ENCODE peak calls at places on chromosomes 5 and 9, in six cellular contexts. B, G, M, J, T and I are unnamed samples.

GRCh38 chr9:127878001-127878651 is 651 bp upstream of the AK1 start:
- DNase-seq in B (no peak), G (no peak), M (no peak), J (no peak), T (no peak), I (no peak)

GRCh38 chr9:91411096-91411771 is 12.4 kb downstream of the NFIL3 start:
- DNase-seq in B (no peak), G (no peak), M (no peak), J (no peak), T (no peak), I (no peak)

GRCh38 chr5:518721-519120 is 5.5 kb downstream of the SLC9A3 start:
- DNase-seq in B (no peak), G (no peak), M (no peak), J (no peak), T (no peak), I (no peak)

GRCh38 chr5:88827997-88828396 is 55.0 kb downstream of the MEF2C start:
- DNase-seq in B (no peak), G (no peak), M (no peak), J (no peak), T (no peak), I (no peak)

GRCh38 chr5:160262665-160263064 is 33.4 kb downstream of the FABP6 start:
- DNase-seq in B (no peak), G (no peak), M (no peak), J (no peak), T (no peak), I (no peak)

GRCh38 chr9:124348831-124349230 is 66.4 kb downstream of the PSMB7 start:
- DNase-seq in B (no peak), G (no peak), M (no peak), J (no peak), T (no peak), I (no peak)

GRCh38 chr9:93155716-93156474 is 21.8 kb upstream of the NINJ1 start:
- DNase-seq in B (no peak), G (no peak), M (no peak), J (no peak), T (no peak), I (no peak)

GRCh38 chr5:170737591-170737990 is 45.9 kb upstream of the GABRP start:
- DNase-seq in B (no peak), G (no peak), M (peak; percentile 23), J (no peak), T (no peak), I (no peak)

GRCh38 chr9:137464291-137464999 is 5.3 kb upstream of the NSMF start:
- DNase-seq in B (no peak), G (no peak), M (peak; percentile 48), J (no peak), T (no peak), I (peak; percentile 30)

GRCh38 chr5:7261049-7261448 is 134.9 kb upstream of the ADCY2 start:
- DNase-seq in B (no peak), G (no peak), M (peak; percentile 82), J (no peak), T (peak; percentile 53), I (no peak)

GRCh38 chr9:117772960-117773359 is 68.8 kb downstream of the TLR4 start:
- DNase-seq in B (no peak), G (no peak), M (peak; percentile 95), J (no peak), T (no peak), I (no peak)

GRCh38 chr9:73149371-73150067 is 2.1 kb upstream of the ANXA1 start:
- DNase-seq in B (no peak), G (no peak), M (no peak), J (no peak), T (peak; percentile 42), I (no peak)

GRCh38 chr5:157263586-157264090 is 2.3 kb upstream of the CYFIP2 start:
- DNase-seq in B (no peak), G (no peak), M (no peak), J (no peak), T (no peak), I (no peak)

GRCh38 chr9:34992376-34992951 is 2.9 kb downstream of the DNAJB5 start:
- DNase-seq in B (no peak), G (no peak), M (peak; percentile 98), J (no peak), T (peak; percentile 74), I (no peak)

GRCh38 chr5:99621772-99622681 is 693.2 kb upstream of the CHD1 start:
- DNase-seq in B (no peak), G (no peak), M (no peak), J (no peak), T (no peak), I (no peak)

GRCh38 chr5:65769539-65769938 is 47.5 kb downstream of the NLN start:
- DNase-seq in B (no peak), G (no peak), M (no peak), J (no peak), T (peak; percentile 52), I (no peak)

GRCh38 chr9:16030513-16031185 is 477.8 kb downstream of the CCDC171 start:
- DNase-seq in B (no peak), G (no peak), M (peak; percentile 95), J (no peak), T (peak; percentile 73), I (no peak)

GRCh38 chr9:96331236-96331947 is 29.4 kb upstream of the HSD17B3 start:
- DNase-seq in B (no peak), G (no peak), M (peak; percentile 64), J (no peak), T (no peak), I (no peak)